ENCODE peak calls at places on chromosome X, in five cellular contexts. G, M, T, D and J are unnamed samples.

GRCh38 chrX:39452404-39452803 is 645.4 kb downstream of the BCOR start:
- DNase-seq in G (no peak), D (no peak), M (no peak), T (no peak), J (no peak)

GRCh38 chrX:148133099-148133725 is 152.1 kb downstream of the FMR1NB start:
- DNase-seq in M (no peak), G (no peak), T (no peak), D (no peak), J (no peak)

GRCh38 chrX:45903781-45904201 is 641.4 kb downstream of the ZNF674 start:
- DNase-seq in T (no peak), M (no peak), G (no peak), D (no peak), J (no peak)

GRCh38 chrX:138775501-138775900 is 64.0 kb upstream of the FGF13 start:
- DNase-seq in D (no peak), G (no peak), M (no peak), T (no peak), J (no peak)

GRCh38 chrX:12210196-12210815 is 72.0 kb downstream of the FRMPD4 start:
- DNase-seq in D (no peak), M (no peak), T (no peak), G (no peak), J (no peak)

GRCh38 chrX:39736219-39737211 is 361.2 kb downstream of the BCOR start:
- DNase-seq in D (peak; percentile 92), T (peak; percentile 83), M (peak; percentile 87), G (peak; percentile 83), J (no peak)

GRCh38 chrX:80388206-80388605 is 32.0 kb upstream of the TENT5D start:
- DNase-seq in D (no peak), G (no peak), T (no peak), M (no peak), J (no peak)

GRCh38 chrX:130111220-130111934 is 1.1 kb upstream of the ELF4 start:
- DNase-seq in T (no peak), M (no peak), D (no peak), G (peak; percentile 86), J (peak; percentile 85)

GRCh38 chrX:153816821-153817220 is 13.5 kb downstream of the PDZD4 start:
- DNase-seq in M (no peak), T (no peak), D (no peak), G (peak; percentile 75), J (no peak)

GRCh38 chrX:68508799-68509198 is 9.9 kb downstream of the YIPF6 start:
- DNase-seq in G (no peak), T (no peak), D (no peak), M (no peak), J (no peak)

GRCh38 chrX:11261260-11261659 is 32.0 kb upstream of the AMELX start:
- DNase-seq in G (no peak), M (no peak), T (no peak), D (no peak), J (no peak)

GRCh38 chrX:154308108-154308946 is 12.7 kb downstream of the TKTL1 start:
- DNase-seq in M (peak; percentile 35), G (peak; percentile 87), D (peak; percentile 70), T (peak; percentile 78), J (no peak)

GRCh38 chrX:102339312-102340298 is 92.6 kb downstream of the NXF2 start:
- DNase-seq in T (peak; percentile 24), D (no peak), M (no peak), G (peak; percentile 66), J (peak; percentile 67)

GRCh38 chrX:129193357-129193756 is 329.9 kb downstream of the SMARCA1 start:
- DNase-seq in G (no peak), M (no peak), T (no peak), D (no peak), J (no peak)

GRCh38 chrX:114774691-114775090 is 190.8 kb downstream of the HTR2C start:
- DNase-seq in D (no peak), M (no peak), T (no peak), G (no peak), J (no peak)

GRCh38 chrX:51866156-51866555 is 27.3 kb upstream of the MAGED1 start:
- DNase-seq in G (no peak), D (no peak), T (no peak), M (no peak), J (no peak)

GRCh38 chrX:118864063-118864630 is 40.5 kb downstream of the ZCCHC12 start:
- DNase-seq in G (no peak), M (no peak), D (no peak), T (no peak), J (no peak)

GRCh38 chrX:3280706-3281105 is 65.7 kb downstream of the MXRA5 start:
- DNase-seq in T (no peak), D (no peak), M (no peak), G (no peak), J (no peak)

GRCh38 chrX:66015152-66015827 is 24.6 kb downstream of the VSIG4 start:
- DNase-seq in G (peak; percentile 85), D (no peak), T (no peak), M (no peak), J (no peak)

GRCh38 chrX:40166582-40166981 is 68.8 kb upstream of the BCOR start:
- DNase-seq in M (no peak), G (peak; percentile 66), D (no peak), T (no peak), J (no peak)

GRCh38 chrX:85243155-85243554 is 424 bp downstream of the SATL1 start:
- DNase-seq in M (no peak), D (no peak), G (no peak), T (no peak), J (no peak)

GRCh38 chrX:24014388-24015018 is 12.5 kb downstream of the KLHL15 start:
- DNase-seq in T (no peak), D (no peak), G (no peak), M (no peak), J (no peak)

GRCh38 chrX:14697453-14697852 is 168.1 kb downstream of the GLRA2 start:
- DNase-seq in D (peak; percentile 28), T (no peak), M (no peak), G (no peak), J (no peak)

GRCh38 chrX:41412261-41413167 is 34.6 kb upstream of the NYX start:
- DNase-seq in D (peak; percentile 63), M (no peak), T (no peak), G (no peak), J (no peak)

GRCh38 chrX:71533850-71534515 is 1.1 kb downstream of the OGT start:
- DNase-seq in D (peak; percentile 34), T (peak; percentile 72), G (peak; percentile 84), M (peak; percentile 19), J (no peak)

GRCh38 chrX:22325091-22325490 is 52.4 kb downstream of the CBLL2 start:
- DNase-seq in M (no peak), D (no peak), T (no peak), G (no peak), J (no peak)

GRCh38 chrX:37779857-37780256 is at the start of gene CYBB:
- DNase-seq in D (no peak), T (no peak), G (no peak), M (no peak), J (no peak)

GRCh38 chrX:37755073-37755472 is 24.8 kb upstream of the CYBB start:
- DNase-seq in G (no peak), T (no peak), D (no peak), M (no peak), J (no peak)

GRCh38 chrX:150568320-150569154 is at the start of gene MTM1:
- DNase-seq in G (peak; percentile 97), T (peak; percentile 93), D (peak; percentile 92), M (peak; percentile 93), J (no peak)
- TF ChIP-seq POLR2A in G (no peak), T (peak; percentile 39), D (no peak), M (no peak), J (no peak)

GRCh38 chrX:63436865-63437264 is 85.7 kb upstream of the SPIN4 start:
- DNase-seq in M (no peak), D (no peak), G (no peak), T (no peak), J (no peak)

GRCh38 chrX:63439580-63439979 is 88.4 kb upstream of the SPIN4 start:
- DNase-seq in M (no peak), G (no peak), D (no peak), T (no peak), J (no peak)

DNA sequence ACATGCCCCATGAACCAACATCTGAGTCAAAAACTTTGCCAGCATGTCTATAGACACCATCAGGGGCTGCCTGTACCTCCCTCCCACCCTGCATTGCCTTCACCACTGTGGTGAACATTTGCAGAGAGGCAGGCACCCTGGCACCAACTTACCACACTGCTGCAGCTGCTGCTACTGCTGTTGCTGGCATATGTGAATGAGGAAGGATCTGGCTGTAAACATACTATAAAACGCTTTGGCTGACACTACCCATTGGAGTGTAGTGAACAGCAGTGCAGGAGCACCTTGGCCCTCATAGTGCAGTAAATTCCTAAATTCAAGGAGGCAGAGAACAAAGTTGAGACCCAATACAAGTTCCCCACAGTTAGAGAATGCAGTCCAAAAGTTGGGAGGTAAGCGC is 90.6 kb upstream of the SPIN4 start:
- DNase-seq in G (no peak), T (no peak), M (no peak), D (no peak), J (no peak)
- TF ChIP-seq POLR2AphosphoS5 in G (no peak), T (no peak), M (no peak), D (no peak), J (no peak)

GRCh38 chrX:54529559-54530357 is at the start of gene GNL3L:
- DNase-seq in D (peak; percentile 87), G (peak; percentile 94), T (peak; percentile 90), M (peak; percentile 81), J (peak; percentile 92)

GRCh38 chrX:54529166-54529558 is 857 bp upstream of the GNL3L start:
- DNase-seq in T (no peak), M (no peak), G (no peak), D (no peak), J (no peak)

GRCh38 chrX:54534271-54534670 is 4.3 kb downstream of the GNL3L start:
- DNase-seq in D (no peak), M (no peak), T (no peak), G (no peak), J (no peak)

GRCh38 chrX:54530358-54530900 is 410 bp downstream of the GNL3L start:
- DNase-seq in G (no peak), D (no peak), T (no peak), M (no peak), J (no peak)
- H3K27ac ChIP-seq in G (peak overlapping the region; percentile 88), D (peak overlapping the region; percentile 90), T (peak overlapping the region; percentile 84), M (peak overlapping the region; percentile 64), J (peak overlapping the region; percentile 36)

GRCh38 chrX:30653415-30654131 is at the start of gene GK:
- DNase-seq in M (no peak), D (no peak), G (peak; percentile 91), T (no peak), J (no peak)
- TF ChIP-seq POLR2A in M (no peak), D (no peak), G (no peak), T (no peak), J (no peak)